ENCODE peak calls at places on chromosomes 11 and 22, in eight cellular contexts. Q is BE2C, O is transverse colon, L is testis, E is adipocyte, H is Karpas-422, Z is heart left ventricle, K is left lung. J is an unnamed sample. For H3K4me1, the result is how much of the 10 kb centered on the place peaks cover.

GRCh38 chr22:21102659-21103267 is 57.0 kb downstream of the LRRC74B start:
- DNase-seq in Z (peak), E (peak), Q (peak), H (peak), K (peak), L (peak), O (peak), J (peak)

GRCh38 chr11:78841451-78842060 is 266.9 kb upstream of the NARS2 start:
- DNase-seq in Q (no peak), E (no peak), O (no peak), H (no peak), L (no peak), K (no peak), Z (no peak), J (no peak)

GRCh38 chr11:130652671-130653335 is 204.4 kb downstream of the ADAMTS15 start:
- DNase-seq in O (peak), L (peak), K (no peak), Z (no peak), H (no peak), Q (no peak), E (peak), J (no peak)

GRCh38 chr22:30944986-30945385 is 23.6 kb downstream of the MORC2 start:
- DNase-seq in O (no peak), Q (no peak), K (no peak), H (no peak), Z (no peak), E (no peak), L (no peak), J (no peak)

GRCh38 chr22:45949258-45949870 is 27.6 kb downstream of the WNT7B start:
- DNase-seq in L (no peak), Q (no peak), E (no peak), H (no peak), K (no peak), O (no peak), Z (no peak), J (no peak)

GRCh38 chr11:112877561-112877960 is 83.7 kb upstream of the NCAM1 start:
- DNase-seq in O (no peak), Q (no peak), Z (no peak), E (no peak), K (no peak), L (no peak), H (no peak), J (no peak)

GRCh38 chr11:2298131-2298794 is 3.5 kb downstream of the C11orf21 start:
- DNase-seq in H (no peak), O (no peak), K (peak), Q (no peak), E (no peak), Z (peak), L (peak), J (no peak)

GRCh38 chr11:11379661-11380060 is 26.6 kb upstream of the CSNK2A3 start:
- DNase-seq in K (no peak), H (no peak), Z (no peak), O (no peak), Q (no peak), E (no peak), L (no peak), J (no peak)

GRCh38 chr22:37310815-37311595 is 28.7 kb downstream of the CYTH4 start:
- DNase-seq in L (no peak), H (no peak), K (peak), Q (no peak), E (no peak), Z (peak), O (no peak), J (no peak)

GRCh38 chr11:31424652-31425051 is 55.0 kb downstream of the DNAJC24 start:
- DNase-seq in H (no peak), Q (no peak), L (no peak), O (no peak), K (no peak), Z (no peak), E (no peak), J (no peak)

GRCh38 chr11:116357769-116358544 is 414.8 kb downstream of the BUD13 start:
- DNase-seq in E (no peak), Z (no peak), K (peak), Q (no peak), O (peak), H (no peak), L (peak), J (no peak)

GRCh38 chr11:107591098-107591445 is at the start of gene ELMOD1:
- DNase-seq in Q (peak), E (peak), O (peak), H (peak), Z (peak), L (peak), K (peak), J (no peak)

GRCh38 chr11:117600261-117600783 is 196.7 kb downstream of the DSCAML1 start:
- DNase-seq in Q (no peak), E (no peak), K (no peak), Z (no peak), H (no peak), L (no peak), O (no peak), J (no peak)

GRCh38 chr11:3196161-3197043 is 22.2 kb downstream of the MRGPRG start:
- DNase-seq in H (no peak), L (peak), Q (no peak), O (peak), E (no peak), K (peak), Z (no peak), J (no peak)

GRCh38 chr11:36345535-36346141 is 49.5 kb downstream of the PRR5L start:
- DNase-seq in H (no peak), O (peak), Z (no peak), E (no peak), K (no peak), L (no peak), Q (no peak), J (no peak)

GRCh38 chr11:60910281-60910687 is 3.7 kb upstream of the TMEM109 start:
- DNase-seq in H (no peak), O (peak), E (no peak), L (no peak), Q (no peak), Z (no peak), K (no peak), J (no peak)

GRCh38 chr11:61080526-61080925 is 21.8 kb upstream of the CD5 start:
- DNase-seq in K (no peak), E (no peak), Q (no peak), H (no peak), O (no peak), L (no peak), Z (no peak), J (peak)

GRCh38 chr11:93128574-93128973 is 69.2 kb downstream of the SLC36A4 start:
- DNase-seq in Z (no peak), E (no peak), L (no peak), Q (no peak), K (no peak), H (no peak), O (no peak), J (no peak)

GRCh38 chr11:57322881-57323467 is 1.8 kb downstream of the TNKS1BP1 start:
- DNase-seq in E (peak), H (no peak), Z (no peak), Q (no peak), O (no peak), L (no peak), K (no peak), J (no peak)

GRCh38 chr11:64103377-64103985 is 62.4 kb downstream of the MACROD1 start:
- DNase-seq in H (no peak), Z (no peak), L (no peak), K (no peak), O (no peak), Q (no peak), E (no peak), J (no peak)

GRCh38 chr11:120139316-120140069 is 1.6 kb upstream of the TRIM29 start:
- DNase-seq in Z (no peak), E (no peak), O (no peak), K (no peak), Q (no peak), H (no peak), L (no peak), J (no peak)

GRCh38 chr11:64322925-64323260 is 5.0 kb downstream of the PRDX5 start:
- DNase-seq in Q (no peak), K (no peak), E (no peak), O (no peak), H (no peak), L (no peak), Z (no peak), J (no peak)

GRCh38 chr11:58561394-58562102 is 14.1 kb downstream of the LPXN start:
- DNase-seq in H (no peak), L (no peak), E (no peak), K (no peak), Q (no peak), O (no peak), Z (no peak), J (no peak)

GRCh38 chr11:75500742-75501141 is 25.0 kb downstream of the GDPD5 start:
- DNase-seq in L (no peak), E (no peak), O (no peak), K (no peak), Q (no peak), Z (no peak), H (no peak), J (no peak)

GRCh38 chr11:10688401-10688800 is 5.2 kb downstream of the IRAG1 start:
- DNase-seq in K (no peak), Q (no peak), E (no peak), L (no peak), O (no peak), Z (no peak), H (peak), J (no peak)

GRCh38 chr11:121606354-121606753 is 153.6 kb upstream of the SORL1-AS1 start:
- DNase-seq in K (no peak), Z (no peak), O (no peak), L (no peak), H (no peak), Q (no peak), E (no peak), J (no peak)

GRCh38 chr22:38751422-38752346 is 4.1 kb downstream of the SUN2 start:
- DNase-seq in H (peak), O (peak), E (no peak), Q (no peak), Z (peak), K (peak), L (no peak), J (peak)

GRCh38 chr22:44357962-44358553 is 45.3 kb upstream of the SHISAL1 start:
- DNase-seq in K (peak), O (peak), Q (peak), L (peak), E (no peak), H (no peak), Z (peak), J (no peak)
- H3K4me1 ChIP-seq in K (under half), O (under half), Q (under half), L (under half), E (under half), H (under half), Z (under half), J (under half)

DNA sequence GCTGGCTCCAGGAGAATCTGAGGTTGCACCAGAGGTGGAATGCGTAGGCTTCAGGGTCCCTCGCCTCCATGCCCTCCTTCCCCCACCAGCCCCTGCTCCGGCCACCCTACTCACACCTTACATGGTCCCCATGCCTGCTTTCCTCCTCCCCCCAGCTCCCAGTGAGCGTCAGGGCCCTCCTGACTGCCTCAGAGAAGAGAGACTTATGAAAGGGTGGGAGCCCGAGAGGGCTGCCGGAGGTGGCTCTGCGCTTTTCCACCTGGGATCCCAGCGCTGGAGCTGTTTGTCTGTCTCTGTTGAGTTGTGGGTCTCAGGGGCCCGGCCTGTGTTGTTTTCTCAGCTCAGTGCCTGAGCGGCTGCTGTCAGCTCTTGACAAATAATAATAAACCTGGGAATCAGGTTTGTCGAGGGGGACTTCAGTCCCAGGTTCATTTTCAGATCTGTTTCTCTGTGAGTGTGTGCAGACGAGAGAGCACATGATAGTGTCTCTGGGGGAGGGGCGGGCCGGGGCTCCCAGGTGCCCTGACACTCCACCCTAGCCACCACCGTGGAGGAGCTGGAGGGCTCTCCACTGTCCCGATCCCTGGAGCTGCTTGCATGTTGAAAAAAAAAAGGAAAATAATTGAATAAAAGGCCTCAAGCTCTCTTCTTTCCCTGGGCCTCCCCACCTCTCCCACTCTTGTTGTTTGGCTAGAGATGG is 153.6 kb downstream of the FEZ1 start:
- DNase-seq in O (no peak), K (no peak), E (no peak), H (no peak), Z (no peak), L (no peak), Q (no peak), J (no peak)
- H3K4me1 ChIP-seq in O (under half), K (under half), E (under half), H (under half), Z (under half), L (half or more), Q (under half), J (under half)

GRCh38 chr11:44564653-44565007 is 833 bp upstream of the CD82 start:
- DNase-seq in E (peak), K (peak), O (peak), H (no peak), Z (peak), L (peak), Q (peak), J (no peak)
- H3K4me1 ChIP-seq in E (under half), K (under half), O (under half), H (half or more), Z (under half), L (under half), Q (under half), J (under half)

DNA sequence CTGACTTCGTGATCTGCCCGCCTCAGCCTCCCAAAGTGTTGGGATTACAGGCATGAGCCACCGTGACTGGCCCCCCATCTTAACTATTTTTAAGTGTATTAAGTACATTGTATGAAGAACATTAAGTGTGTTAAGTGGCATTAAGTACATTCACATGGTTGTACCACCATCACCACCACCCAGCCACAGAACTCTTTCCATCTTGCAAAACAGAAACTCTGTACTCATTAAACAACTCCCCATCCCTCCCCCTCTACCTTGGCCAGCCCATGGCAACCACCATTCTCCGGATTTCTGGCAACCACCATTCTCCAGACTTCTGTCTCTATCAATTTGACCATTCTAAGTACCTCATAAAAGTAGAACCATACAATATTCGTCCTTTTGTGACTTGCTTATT is 17.8 kb upstream of the PEX26 start:
- DNase-seq in L (no peak), H (peak), E (no peak), Z (no peak), O (no peak), K (no peak), Q (no peak), J (no peak)
- H3K4me1 ChIP-seq in L (under half), H (under half), E (under half), Z (under half), O (under half), K (under half), Q (under half), J (under half)

DNA sequence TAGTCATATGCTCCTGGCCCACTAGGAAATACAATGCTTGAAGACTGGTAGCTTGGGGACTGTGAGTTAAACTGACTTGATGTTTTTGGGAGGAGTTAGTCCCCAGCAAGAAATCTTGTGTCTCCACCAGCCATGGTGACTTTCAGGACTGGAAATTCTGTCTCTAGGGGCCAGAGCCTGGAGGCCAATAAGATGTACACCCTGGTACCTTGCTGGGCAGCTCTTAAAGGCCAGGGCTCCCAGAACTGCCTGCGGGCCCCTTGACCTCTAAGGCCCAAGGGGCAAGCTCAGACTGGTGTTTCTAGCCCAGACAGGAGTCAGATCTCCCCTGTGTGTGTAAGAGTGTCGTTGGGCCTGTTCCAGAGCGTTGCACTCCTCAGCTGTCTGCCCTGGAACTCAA is 128.7 kb upstream of the C11orf58 start:
- DNase-seq in O (no peak), Z (peak), Q (no peak), H (no peak), L (no peak), E (no peak), K (peak), J (no peak)
- H3K4me1 ChIP-seq in O (under half), Z (under half), Q (under half), H (under half), L (under half), E (under half), K (under half), J (under half)

GRCh38 chr11:119101367-119101758 is 290 bp downstream of the DPAGT1 start:
- DNase-seq in Z (peak), L (no peak), E (no peak), O (peak), K (peak), Q (no peak), H (peak), J (no peak)

GRCh38 chr11:119100246-119100959 is 1.2 kb downstream of the DPAGT1 start:
- DNase-seq in L (no peak), H (peak), K (no peak), O (no peak), E (peak), Z (no peak), Q (peak), J (no peak)

GRCh38 chr11:119101759-119102423 is at the start of gene DPAGT1:
- DNase-seq in O (peak), H (peak), L (peak), Z (peak), Q (peak), K (peak), E (peak), J (peak)

GRCh38 chr11:119100960-119101349 is 698 bp downstream of the DPAGT1 start:
- DNase-seq in Z (no peak), K (no peak), Q (no peak), E (peak), L (no peak), H (no peak), O (no peak), J (no peak)

DNA sequence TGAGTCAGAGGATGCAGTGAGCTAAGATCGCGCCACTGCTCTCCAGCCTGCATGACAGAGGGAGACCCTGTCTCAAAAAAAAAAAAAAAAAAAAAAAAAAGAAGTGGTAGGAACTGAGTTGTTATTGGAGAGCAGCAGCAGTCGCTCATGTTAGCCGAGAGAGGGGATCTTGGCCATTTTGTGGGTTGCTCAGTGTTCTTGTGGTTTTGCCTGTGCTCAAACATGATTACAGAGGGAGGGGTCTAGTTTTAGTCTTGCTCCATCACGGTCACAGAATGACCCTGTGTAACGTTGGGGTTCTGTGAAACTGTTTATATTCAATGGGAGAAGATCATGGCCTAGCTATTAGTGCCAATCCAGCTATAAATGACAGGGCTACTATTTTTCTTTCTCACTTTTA is 1.9 kb downstream of the DPAGT1 start:
- DNase-seq in H (peak), Z (no peak), O (no peak), K (no peak), E (no peak), Q (no peak), L (no peak), J (no peak)
- H3K4me1 ChIP-seq in H (under half), Z (under half), O (under half), K (under half), E (under half), Q (under half), L (under half), J (under half)

GRCh38 chr22:18070556-18071306 is 7.1 kb upstream of the PEX26 start:
- DNase-seq in L (no peak), H (peak), Q (no peak), K (no peak), Z (no peak), E (no peak), O (no peak), J (no peak)

GRCh38 chr22:18068991-18069390 is 8.8 kb upstream of the PEX26 start:
- DNase-seq in L (no peak), H (peak), K (no peak), Q (no peak), O (no peak), Z (no peak), E (no peak), J (no peak)

GRCh38 chr22:18071968-18072310 is 5.9 kb upstream of the PEX26 start:
- DNase-seq in L (no peak), K (no peak), O (no peak), Q (no peak), E (no peak), Z (no peak), H (no peak), J (no peak)

GRCh38 chr22:18068381-18068988 is 9.3 kb upstream of the PEX26 start:
- DNase-seq in H (no peak), Q (no peak), Z (no peak), E (peak), K (no peak), L (no peak), O (no peak), J (no peak)

GRCh38 chr22:18070041-18070440 is 7.7 kb upstream of the PEX26 start:
- DNase-seq in K (no peak), Z (no peak), L (no peak), E (no peak), H (no peak), Q (no peak), O (no peak), J (no peak)
- H3K4me1 ChIP-seq in K (under half), Z (under half), L (under half), E (under half), H (half or more), Q (under half), O (under half), J (under half)

DNA sequence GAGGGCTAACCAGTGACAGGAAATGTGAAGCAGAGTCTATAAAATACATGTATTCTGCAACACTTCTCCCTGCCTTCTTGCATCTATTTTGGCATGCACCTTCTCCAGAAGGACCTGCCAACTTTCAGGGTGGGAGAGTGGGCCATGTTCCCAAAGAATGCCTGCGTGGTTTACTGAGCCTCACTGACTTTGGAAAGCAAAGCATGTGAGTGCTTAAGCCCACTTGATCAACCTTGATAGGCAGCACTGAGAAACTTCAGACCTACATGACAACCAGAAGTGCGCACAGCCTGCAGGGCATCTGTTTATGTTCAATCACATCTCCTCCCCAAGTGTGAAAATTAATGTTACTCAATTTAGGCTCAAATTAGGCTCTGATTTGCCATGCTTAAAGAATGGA is 69.2 kb downstream of the AMOTL1 start:
- DNase-seq in Q (no peak), K (no peak), L (no peak), E (no peak), Z (no peak), H (no peak), O (no peak), J (no peak)
- H3K4me1 ChIP-seq in Q (under half), K (under half), L (under half), E (under half), Z (under half), H (under half), O (under half), J (under half)

GRCh38 chr11:19650929-19651487 is 61.6 kb upstream of the NAV2 start:
- DNase-seq in Q (no peak), O (no peak), K (no peak), H (no peak), Z (no peak), E (no peak), L (no peak), J (no peak)
- H3K4me1 ChIP-seq in Q (under half), O (under half), K (under half), H (under half), Z (under half), E (under half), L (under half), J (under half)